ENCODE peak calls at places on chromosomes 2 and 18, in ten cellular contexts. L is sigmoid colon, V is transverse colon, D is body of pancreas, P is HCT116, B is esophagus squamous epithelium, Q is tibial nerve, R is suprapubic skin, J is right lobe of liver, K is breast epithelium. I is an unnamed sample. For H3K4me1, the result is how much of the 10 kb centered on the place peaks cover.

GRCh38 chr2:241795021-241795999 is 13.7 kb upstream of the NEU4 start:
- DNase-seq in P (no peak), V (peak), J (no peak), Q (peak), R (no peak), B (no peak), D (no peak), L (no peak), K (no peak), I (no peak)

GRCh38 chr18:1585881-1586488 is 681.3 kb downstream of the ADCYAP1 start:
- DNase-seq in V (no peak), Q (no peak), K (no peak), L (no peak), R (no peak), J (no peak), B (no peak), D (no peak), P (peak), I (no peak)

GRCh38 chr2:45067859-45068642 is 58.8 kb upstream of the SIX2 start:
- DNase-seq in Q (no peak), P (no peak), B (no peak), L (no peak), J (no peak), D (no peak), V (no peak), R (no peak), K (no peak), I (no peak)

GRCh38 chr2:240421396-240421795 is 14.1 kb upstream of the GPC1 start:
- DNase-seq in K (no peak), P (no peak), D (no peak), L (peak), R (no peak), Q (peak), J (peak), V (no peak), B (no peak), I (no peak)

GRCh38 chr2:141767051-141767450 is 363.8 kb downstream of the LRP1B start:
- DNase-seq in D (no peak), P (no peak), L (no peak), V (no peak), R (no peak), K (no peak), J (no peak), Q (no peak), B (no peak), I (no peak)

GRCh38 chr2:216115224-216115582 is 6.1 kb downstream of the XRCC5 start:
- DNase-seq in V (no peak), K (no peak), L (no peak), P (no peak), J (no peak), R (no peak), D (no peak), Q (no peak), B (no peak), I (no peak)

GRCh38 chr2:113699048-113699447 is 57.4 kb downstream of the SLC35F5 start:
- DNase-seq in J (no peak), Q (no peak), K (no peak), P (no peak), R (no peak), D (no peak), L (no peak), B (no peak), V (no peak), I (no peak)

GRCh38 chr2:182280128-182280527 is 146.7 kb downstream of the PDE1A start:
- DNase-seq in K (no peak), V (no peak), D (no peak), R (no peak), Q (no peak), P (no peak), L (no peak), J (no peak), B (no peak), I (no peak)

GRCh38 chr2:201223089-201224073 is 37.0 kb upstream of the CASP8 start:
- DNase-seq in K (no peak), J (no peak), R (no peak), D (no peak), B (no peak), P (no peak), Q (no peak), V (no peak), L (no peak), I (no peak)

GRCh38 chr2:68771211-68771721 is 36.7 kb downstream of the ARHGAP25 start:
- DNase-seq in V (no peak), R (no peak), L (no peak), B (no peak), Q (no peak), D (no peak), P (no peak), K (no peak), J (no peak), I (no peak)

GRCh38 chr2:206084468-206084869 is 1.5 kb downstream of the INO80D start:
- DNase-seq in Q (peak), K (peak), L (peak), B (no peak), J (peak), D (peak), P (peak), R (peak), V (peak), I (peak)

GRCh38 chr2:83058683-83059082 is 1400.4 kb downstream of the SUCLG1 start:
- DNase-seq in Q (no peak), V (no peak), P (no peak), J (no peak), K (no peak), D (no peak), B (no peak), L (no peak), R (no peak), I (no peak)

GRCh38 chr18:56374005-56374655 is 264.3 kb downstream of the TXNL1 start:
- DNase-seq in P (no peak), V (no peak), R (no peak), B (no peak), D (no peak), Q (no peak), K (no peak), L (no peak), J (no peak), I (no peak)

GRCh38 chr2:37851428-37851827 is 73.7 kb upstream of the RMDN2 start:
- DNase-seq in B (no peak), Q (no peak), P (no peak), K (no peak), J (no peak), R (no peak), D (no peak), L (no peak), V (no peak), I (no peak)

GRCh38 chr2:26521054-26521912 is 43.4 kb upstream of the OTOF start:
- DNase-seq in D (no peak), K (no peak), Q (no peak), V (peak), P (peak), J (peak), B (no peak), L (peak), R (no peak), I (no peak)

GRCh38 chr2:182818541-182819308 is 47.7 kb downstream of the FRZB start:
- DNase-seq in B (no peak), J (no peak), P (no peak), D (no peak), L (no peak), Q (no peak), V (no peak), R (no peak), K (no peak), I (no peak)

GRCh38 chr2:172985139-172985874 is 90.3 kb upstream of the MAP3K20 start:
- DNase-seq in K (no peak), B (no peak), Q (peak), L (no peak), R (no peak), J (peak), D (peak), V (no peak), P (peak), I (no peak)

GRCh38 chr2:64204716-64205115 is 60.5 kb upstream of the PELI1 start:
- DNase-seq in P (no peak), B (no peak), V (no peak), R (no peak), Q (no peak), J (no peak), K (no peak), L (no peak), D (no peak), I (no peak)

GRCh38 chr2:9187620-9188214 is 18.9 kb upstream of the ASAP2 start:
- DNase-seq in P (no peak), D (no peak), Q (no peak), B (no peak), R (no peak), K (no peak), J (no peak), L (no peak), V (no peak), I (no peak)

GRCh38 chr2:27956895-27957294 is 66.4 kb downstream of the BABAM2 start:
- DNase-seq in V (no peak), J (no peak), K (no peak), R (no peak), D (no peak), P (no peak), L (no peak), Q (no peak), B (no peak), I (no peak)

GRCh38 chr2:140643761-140644187 is 1487.0 kb downstream of the LRP1B start:
- DNase-seq in Q (no peak), K (no peak), P (no peak), R (no peak), V (no peak), D (peak), B (no peak), L (no peak), J (no peak), I (no peak)

GRCh38 chr2:100773538-100773937 is 46.4 kb upstream of the NPAS2 start:
- DNase-seq in B (no peak), Q (no peak), K (no peak), D (no peak), V (no peak), P (no peak), R (no peak), L (no peak), J (no peak), I (no peak)

GRCh38 chr18:25066536-25066935 is 285.4 kb downstream of the ZNF521 start:
- DNase-seq in D (no peak), K (no peak), V (no peak), L (no peak), B (no peak), R (no peak), P (no peak), Q (no peak), J (no peak), I (no peak)

GRCh38 chr2:233772583-233772982 is 5.5 kb upstream of the MROH2A start:
- DNase-seq in P (no peak), B (no peak), V (no peak), D (no peak), L (no peak), Q (no peak), J (no peak), R (no peak), K (no peak), I (no peak)
- TF ChIP-seq CTCF in P (no peak), B (no peak), V (no peak), D (no peak), L (no peak), Q (no peak), J (no peak), R (no peak), K (no peak), I (no peak)

GRCh38 chr2:158456309-158457066 is at the start of the genes CCDC148 and PKP4:
- DNase-seq in V (peak), L (peak), J (peak), Q (peak), R (peak), B (peak), D (peak), K (peak), P (peak), I (peak)
- TF ChIP-seq POLR2A in V (no peak), L (no peak), J (peak), Q (peak), R (no peak), B (peak), D (peak), K (peak), P (no peak), I (peak)

DNA sequence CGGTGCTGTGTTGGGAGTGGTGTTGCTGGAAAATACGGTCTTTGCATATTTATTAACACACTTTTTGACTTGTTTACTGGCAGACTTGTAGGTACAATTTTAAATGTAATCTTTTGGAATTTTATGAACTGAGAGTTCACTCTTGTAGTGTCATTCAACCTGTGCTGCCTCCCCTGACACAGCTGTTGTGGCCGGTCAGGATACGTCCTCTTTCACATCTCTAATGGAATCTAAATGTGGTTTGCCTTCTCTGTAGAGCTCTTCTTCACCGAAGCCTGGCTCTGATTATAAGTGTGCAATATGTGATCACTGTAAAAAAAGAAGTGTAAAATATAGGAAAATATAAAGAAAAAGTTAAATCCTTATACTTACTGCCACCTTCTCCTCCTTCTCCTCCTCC is 94.7 kb downstream of the MAP4K4 start:
- DNase-seq in Q (no peak), V (no peak), D (no peak), L (no peak), K (no peak), P (no peak), B (no peak), R (no peak), J (no peak), I (no peak)
- H3K4me1 ChIP-seq in Q (under half), V (under half), D (under half), L (under half), K (under half), P (under half), B (under half), R (under half), J (under half), I (under half)

DNA sequence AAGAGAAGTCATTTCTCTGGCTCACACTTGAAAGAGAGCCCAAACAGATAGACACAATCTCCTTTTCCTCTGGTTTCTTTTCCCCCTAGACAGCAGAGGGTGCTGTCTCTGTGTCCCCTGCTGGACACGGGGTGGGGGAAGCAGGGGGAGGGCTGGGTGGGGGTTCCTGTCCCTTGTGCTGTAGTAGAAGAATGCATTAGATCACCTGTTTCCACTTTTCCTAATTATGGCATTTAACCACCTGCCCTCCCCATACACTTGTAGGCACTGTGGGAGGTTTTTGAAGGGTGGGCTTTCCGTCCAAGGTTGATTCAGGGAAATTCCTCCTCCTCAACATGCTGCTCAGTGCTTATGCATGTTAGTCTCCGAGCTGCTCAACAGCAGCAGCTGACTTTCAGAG is 206.2 kb upstream of the EPAS1 start:
- DNase-seq in D (no peak), Q (no peak), P (no peak), B (no peak), K (no peak), V (no peak), R (no peak), J (no peak), L (no peak), I (no peak)
- TF ChIP-seq CTCF in D (no peak), Q (no peak), P (no peak), B (no peak), K (no peak), V (no peak), R (no peak), J (no peak), L (no peak), I (peak)